ENCODE peak calls at places on chromosome 3, in seven cellular contexts. W is activated naive CD8-positive, alpha-beta T cell treated with anti-CD3 and anti-CD28 coated beads, Interleukin-2, amount 10 ng/mL, durations not matched to agents 7 days and 5 days; L is left ventricle myocardium superior; I is naive thymus-derived CD8-positive, alpha-beta T cell; G is fibroblast of pulmonary artery; U is stimulated activated CD4-positive, alpha-beta T cell treated with anti-CD3 and anti-CD28 coated beads, Interleukin-12 subunit alpha, Interleukin-12 subunit beta, amount 100 ng/mL, for 4 hours; C is T-helper 9 cell. D is an unnamed sample.

GRCh38 chr3:168051579-168052183 is 44.0 kb downstream of the GOLIM4 start:
- DNase-seq in W (no peak), C (no peak), U (no peak), L (no peak), I (no peak), G (peak), D (no peak)

GRCh38 chr3:139538733-139539132 is 809 bp downstream of the RBP1 start:
- DNase-seq in W (no peak), G (peak), I (no peak), L (peak), U (no peak), C (no peak), D (no peak)

GRCh38 chr3:149657458-149657795 is 398 bp downstream of the WWTR1 start:
- DNase-seq in G (peak), I (no peak), L (peak), W (no peak), U (no peak), C (no peak), D (no peak)

GRCh38 chr3:183980408-183980807 is 37.3 kb downstream of the ABCC5 start:
- DNase-seq in L (no peak), U (no peak), I (no peak), G (peak), W (no peak), C (no peak), D (no peak)

GRCh38 chr3:15325228-15325627 is 7.2 kb downstream of the SH3BP5 start:
- DNase-seq in U (no peak), I (no peak), W (no peak), L (no peak), G (peak), C (no peak), D (no peak)

GRCh38 chr3:158725348-158725966 is 6.8 kb downstream of the RARRES1 start:
- DNase-seq in U (no peak), W (no peak), L (no peak), I (no peak), C (no peak), G (peak), D (no peak)

GRCh38 chr3:8625991-8626390 is 18.6 kb downstream of the SSUH2 start:
- DNase-seq in G (peak), I (no peak), W (no peak), L (no peak), C (no peak), U (no peak), D (no peak)

GRCh38 chr3:126567696-126568438 is 9.1 kb upstream of the C3orf22 start:
- DNase-seq in L (no peak), C (no peak), G (no peak), U (no peak), I (no peak), W (no peak), D (no peak)

GRCh38 chr3:40258555-40258954 is 51.0 kb upstream of the EIF1B start:
- DNase-seq in C (no peak), U (no peak), L (no peak), I (no peak), G (peak), W (no peak), D (no peak)

GRCh38 chr3:167382127-167382526 is 2.0 kb upstream of the ZBBX start:
- DNase-seq in L (no peak), C (no peak), U (no peak), G (no peak), W (no peak), I (no peak), D (no peak)

GRCh38 chr3:195916991-195917390 is 8.6 kb upstream of the TNK2 start:
- DNase-seq in W (no peak), C (no peak), U (no peak), I (no peak), L (no peak), G (no peak), D (no peak)

GRCh38 chr3:129281726-129282125 is 3.1 kb downstream of the HMCES start:
- DNase-seq in W (no peak), L (no peak), U (no peak), I (no peak), C (no peak), G (no peak), D (no peak)

GRCh38 chr3:161069441-161070251 is 35.5 kb downstream of the B3GALNT1 start:
- DNase-seq in L (no peak), W (no peak), U (no peak), G (peak), I (no peak), C (no peak), D (no peak)

GRCh38 chr3:12986986-12987385 is 86.2 kb downstream of the IQSEC1 start:
- DNase-seq in W (no peak), C (no peak), L (peak), U (no peak), G (no peak), I (no peak), D (no peak)

GRCh38 chr3:16200411-16200810 is 25.9 kb downstream of the GALNT15 start:
- DNase-seq in I (no peak), U (no peak), L (no peak), W (no peak), G (no peak), C (no peak), D (no peak)

GRCh38 chr3:63974451-63974850 is 48.8 kb downstream of the PSMD6 start:
- DNase-seq in G (no peak), U (no peak), I (no peak), C (no peak), L (no peak), W (no peak), D (no peak)

GRCh38 chr3:7444886-7445285 is 584.0 kb downstream of the GRM7 start:
- DNase-seq in C (no peak), L (no peak), W (no peak), G (no peak), I (no peak), U (no peak), D (no peak)

GRCh38 chr3:184259878-184260570 is 1.3 kb downstream of the CAMK2N2 start:
- DNase-seq in I (peak), U (peak), W (peak), C (peak), L (peak), G (peak), D (no peak)

GRCh38 chr3:54535619-54536018 is 392.2 kb downstream of the LRTM1 start:
- DNase-seq in C (no peak), W (no peak), G (no peak), I (no peak), L (no peak), U (no peak), D (no peak)

GRCh38 chr3:12663311-12663935 is 494 bp downstream of the RAF1 start:
- DNase-seq in L (peak), W (no peak), C (peak), G (peak), U (no peak), I (peak), D (peak)

GRCh38 chr3:189148090-189148507 is 23.7 kb upstream of the TPRG1 start:
- DNase-seq in W (peak), I (peak), G (peak), L (peak), U (peak), C (peak), D (peak)

GRCh38 chr3:168512802-168513201 is 417.1 kb upstream of the GOLIM4 start:
- DNase-seq in C (no peak), I (no peak), L (no peak), W (no peak), U (no peak), G (no peak), D (no peak)

GRCh38 chr3:16300881-16301359 is 35.9 kb downstream of the OXNAD1 start:
- DNase-seq in W (no peak), L (no peak), U (no peak), I (peak), G (no peak), C (peak), D (peak)

GRCh38 chr3:50265988-50266387 is 3.0 kb upstream of the SEMA3B start:
- DNase-seq in G (no peak), I (no peak), W (no peak), C (no peak), L (no peak), U (no peak), D (no peak)

GRCh38 chr3:39196671-39197446 is 4.5 kb upstream of the XIRP1 start:
- DNase-seq in U (no peak), C (no peak), W (no peak), G (no peak), L (peak), I (no peak), D (no peak)

GRCh38 chr3:46924921-46925584 is 47.5 kb downstream of the PTH1R start:
- DNase-seq in U (no peak), L (no peak), C (no peak), G (no peak), W (peak), I (no peak), D (no peak)

GRCh38 chr3:41159581-41160189 is 39.6 kb upstream of the CTNNB1 start:
- DNase-seq in U (no peak), C (no peak), W (no peak), G (no peak), L (no peak), I (no peak), D (no peak)

GRCh38 chr3:42830437-42831320 is 21.4 kb downstream of the ACKR2 start:
- DNase-seq in I (no peak), U (no peak), W (no peak), L (no peak), C (no peak), G (peak), D (no peak)

D was measured in T-helper 22 cell.